ENCODE peak calls at places on chromosomes 11 and 22, in five cellular contexts. One of them, this sample, is unnamed.

GRCh38 chr22:35519306-35520000 is 21.2 kb upstream of the RASD2 start:
- DNase-seq in T follicular helper cell: no peak
- DNase-seq in activated CD4-positive, alpha-beta T cell treated with anti-CD3 and anti-CD28 coated beads for 24 hours: no peak
- DNase-seq in MCF 10A: no peak
- DNase-seq in stimulated activated CD8-positive, alpha-beta memory T cell treated with anti-CD3 and anti-CD28 coated beads, Interleukin-15, amount 100 ng/mL, for 1 hour: no peak
- DNase-seq in this sample: no peak

GRCh38 chr11:8937159-8937558 is 4.4 kb upstream of the C11orf16 start:
- DNase-seq in MCF 10A: no peak
- DNase-seq in T follicular helper cell: no peak
- DNase-seq in stimulated activated CD8-positive, alpha-beta memory T cell treated with anti-CD3 and anti-CD28 coated beads, Interleukin-15, amount 100 ng/mL, for 1 hour: no peak
- DNase-seq in activated CD4-positive, alpha-beta T cell treated with anti-CD3 and anti-CD28 coated beads for 24 hours: no peak
- DNase-seq in this sample: no peak

GRCh38 chr22:44431256-44431655 is 66.8 kb downstream of the RTL6 start:
- DNase-seq in activated CD4-positive, alpha-beta T cell treated with anti-CD3 and anti-CD28 coated beads for 24 hours: no peak
- DNase-seq in MCF 10A: no peak
- DNase-seq in T follicular helper cell: no peak
- DNase-seq in stimulated activated CD8-positive, alpha-beta memory T cell treated with anti-CD3 and anti-CD28 coated beads, Interleukin-15, amount 100 ng/mL, for 1 hour: no peak
- DNase-seq in this sample: no peak

GRCh38 chr11:62020661-62021060 is 53.2 kb upstream of the FTH1 start:
- DNase-seq in MCF 10A: peak; percentile 46
- DNase-seq in activated CD4-positive, alpha-beta T cell treated with anti-CD3 and anti-CD28 coated beads for 24 hours: no peak
- DNase-seq in T follicular helper cell: no peak
- DNase-seq in stimulated activated CD8-positive, alpha-beta memory T cell treated with anti-CD3 and anti-CD28 coated beads, Interleukin-15, amount 100 ng/mL, for 1 hour: no peak
- DNase-seq in this sample: no peak

GRCh38 chr22:33867118-33867863 is 53.0 kb downstream of the LARGE1 start:
- DNase-seq in MCF 10A: no peak
- DNase-seq in T follicular helper cell: no peak
- DNase-seq in stimulated activated CD8-positive, alpha-beta memory T cell treated with anti-CD3 and anti-CD28 coated beads, Interleukin-15, amount 100 ng/mL, for 1 hour: no peak
- DNase-seq in activated CD4-positive, alpha-beta T cell treated with anti-CD3 and anti-CD28 coated beads for 24 hours: no peak
- DNase-seq in this sample: peak; percentile 57

GRCh38 chr22:27748355-27749168 is 53.0 kb downstream of the MN1 start:
- DNase-seq in MCF 10A: peak; percentile 82
- DNase-seq in stimulated activated CD8-positive, alpha-beta memory T cell treated with anti-CD3 and anti-CD28 coated beads, Interleukin-15, amount 100 ng/mL, for 1 hour: no peak
- DNase-seq in T follicular helper cell: no peak
- DNase-seq in activated CD4-positive, alpha-beta T cell treated with anti-CD3 and anti-CD28 coated beads for 24 hours: no peak
- DNase-seq in this sample: peak; percentile 43

GRCh38 chr11:15806217-15806616 is 550.1 kb downstream of the SOX6 start:
- DNase-seq in stimulated activated CD8-positive, alpha-beta memory T cell treated with anti-CD3 and anti-CD28 coated beads, Interleukin-15, amount 100 ng/mL, for 1 hour: no peak
- DNase-seq in T follicular helper cell: no peak
- DNase-seq in MCF 10A: no peak
- DNase-seq in activated CD4-positive, alpha-beta T cell treated with anti-CD3 and anti-CD28 coated beads for 24 hours: no peak
- DNase-seq in this sample: no peak

GRCh38 chr11:62001450-62002178 is 34.2 kb upstream of the FTH1 start:
- DNase-seq in MCF 10A: no peak
- DNase-seq in stimulated activated CD8-positive, alpha-beta memory T cell treated with anti-CD3 and anti-CD28 coated beads, Interleukin-15, amount 100 ng/mL, for 1 hour: no peak
- DNase-seq in T follicular helper cell: no peak
- DNase-seq in activated CD4-positive, alpha-beta T cell treated with anti-CD3 and anti-CD28 coated beads for 24 hours: no peak
- DNase-seq in this sample: no peak

GRCh38 chr11:110434952-110435779 is 5.4 kb downstream of the FDX1 start:
- DNase-seq in T follicular helper cell: no peak
- DNase-seq in stimulated activated CD8-positive, alpha-beta memory T cell treated with anti-CD3 and anti-CD28 coated beads, Interleukin-15, amount 100 ng/mL, for 1 hour: no peak
- DNase-seq in activated CD4-positive, alpha-beta T cell treated with anti-CD3 and anti-CD28 coated beads for 24 hours: no peak
- DNase-seq in MCF 10A: peak; percentile 58
- DNase-seq in this sample: peak; percentile 24

GRCh38 chr11:44006882-44007495 is 40.8 kb upstream of the ACCSL start:
- DNase-seq in T follicular helper cell: no peak
- DNase-seq in MCF 10A: no peak
- DNase-seq in activated CD4-positive, alpha-beta T cell treated with anti-CD3 and anti-CD28 coated beads for 24 hours: no peak
- DNase-seq in stimulated activated CD8-positive, alpha-beta memory T cell treated with anti-CD3 and anti-CD28 coated beads, Interleukin-15, amount 100 ng/mL, for 1 hour: no peak
- DNase-seq in this sample: no peak

GRCh38 chr11:9802291-9802861 is 138.5 kb downstream of the SWAP70 start:
- DNase-seq in MCF 10A: peak; percentile 38
- DNase-seq in T follicular helper cell: no peak
- DNase-seq in activated CD4-positive, alpha-beta T cell treated with anti-CD3 and anti-CD28 coated beads for 24 hours: no peak
- DNase-seq in stimulated activated CD8-positive, alpha-beta memory T cell treated with anti-CD3 and anti-CD28 coated beads, Interleukin-15, amount 100 ng/mL, for 1 hour: no peak
- DNase-seq in this sample: peak; percentile 44

GRCh38 chr11:130693543-130693942 is 222.7 kb downstream of the SNX19 start:
- DNase-seq in activated CD4-positive, alpha-beta T cell treated with anti-CD3 and anti-CD28 coated beads for 24 hours: no peak
- DNase-seq in MCF 10A: no peak
- DNase-seq in stimulated activated CD8-positive, alpha-beta memory T cell treated with anti-CD3 and anti-CD28 coated beads, Interleukin-15, amount 100 ng/mL, for 1 hour: no peak
- DNase-seq in T follicular helper cell: no peak
- DNase-seq in this sample: no peak

GRCh38 chr22:32674925-32675825 is 126.3 kb upstream of the TIMP3 start:
- DNase-seq in T follicular helper cell: no peak
- DNase-seq in stimulated activated CD8-positive, alpha-beta memory T cell treated with anti-CD3 and anti-CD28 coated beads, Interleukin-15, amount 100 ng/mL, for 1 hour: no peak
- DNase-seq in activated CD4-positive, alpha-beta T cell treated with anti-CD3 and anti-CD28 coated beads for 24 hours: no peak
- DNase-seq in MCF 10A: no peak
- DNase-seq in this sample: peak; percentile 64

GRCh38 chr22:22168190-22168940 is 76.2 kb upstream of the VPREB1 start:
- DNase-seq in stimulated activated CD8-positive, alpha-beta memory T cell treated with anti-CD3 and anti-CD28 coated beads, Interleukin-15, amount 100 ng/mL, for 1 hour: no peak
- DNase-seq in activated CD4-positive, alpha-beta T cell treated with anti-CD3 and anti-CD28 coated beads for 24 hours: peak; percentile 12
- DNase-seq in MCF 10A: peak; percentile 53
- DNase-seq in T follicular helper cell: no peak
- DNase-seq in this sample: peak; percentile 69

GRCh38 chr11:108870373-108871020 is 205.6 kb downstream of the DDX10 start:
- DNase-seq in activated CD4-positive, alpha-beta T cell treated with anti-CD3 and anti-CD28 coated beads for 24 hours: no peak
- DNase-seq in T follicular helper cell: no peak
- DNase-seq in stimulated activated CD8-positive, alpha-beta memory T cell treated with anti-CD3 and anti-CD28 coated beads, Interleukin-15, amount 100 ng/mL, for 1 hour: no peak
- DNase-seq in MCF 10A: peak; percentile 24
- DNase-seq in this sample: peak; percentile 90

GRCh38 chr11:65599216-65599954 is 3.8 kb upstream of the KCNK7 start:
- DNase-seq in T follicular helper cell: no peak
- DNase-seq in activated CD4-positive, alpha-beta T cell treated with anti-CD3 and anti-CD28 coated beads for 24 hours: no peak
- DNase-seq in MCF 10A: no peak
- DNase-seq in stimulated activated CD8-positive, alpha-beta memory T cell treated with anti-CD3 and anti-CD28 coated beads, Interleukin-15, amount 100 ng/mL, for 1 hour: no peak
- DNase-seq in this sample: no peak

GRCh38 chr22:49300951-49301397 is 526.7 kb downstream of the BRD1 start:
- DNase-seq in stimulated activated CD8-positive, alpha-beta memory T cell treated with anti-CD3 and anti-CD28 coated beads, Interleukin-15, amount 100 ng/mL, for 1 hour: no peak
- DNase-seq in T follicular helper cell: no peak
- DNase-seq in activated CD4-positive, alpha-beta T cell treated with anti-CD3 and anti-CD28 coated beads for 24 hours: no peak
- DNase-seq in MCF 10A: no peak
- DNase-seq in this sample: no peak

GRCh38 chr22:27629908-27630733 is 171.4 kb downstream of the MN1 start:
- DNase-seq in MCF 10A: no peak
- DNase-seq in stimulated activated CD8-positive, alpha-beta memory T cell treated with anti-CD3 and anti-CD28 coated beads, Interleukin-15, amount 100 ng/mL, for 1 hour: no peak
- DNase-seq in T follicular helper cell: no peak
- DNase-seq in activated CD4-positive, alpha-beta T cell treated with anti-CD3 and anti-CD28 coated beads for 24 hours: no peak
- DNase-seq in this sample: no peak

GRCh38 chr11:109752212-109752825 is 330.3 kb downstream of the C11orf87 start:
- DNase-seq in MCF 10A: no peak
- DNase-seq in T follicular helper cell: no peak
- DNase-seq in activated CD4-positive, alpha-beta T cell treated with anti-CD3 and anti-CD28 coated beads for 24 hours: no peak
- DNase-seq in stimulated activated CD8-positive, alpha-beta memory T cell treated with anti-CD3 and anti-CD28 coated beads, Interleukin-15, amount 100 ng/mL, for 1 hour: no peak
- DNase-seq in this sample: peak; percentile 36

GRCh38 chr11:129855086-129855485 is 39.4 kb downstream of the TMEM45B start:
- DNase-seq in stimulated activated CD8-positive, alpha-beta memory T cell treated with anti-CD3 and anti-CD28 coated beads, Interleukin-15, amount 100 ng/mL, for 1 hour: no peak
- DNase-seq in activated CD4-positive, alpha-beta T cell treated with anti-CD3 and anti-CD28 coated beads for 24 hours: no peak
- DNase-seq in MCF 10A: peak; percentile 67
- DNase-seq in T follicular helper cell: no peak
- DNase-seq in this sample: peak; percentile 9

GRCh38 chr11:35649984-35650383 is 12.6 kb upstream of the TRIM44 start:
- DNase-seq in MCF 10A: no peak
- DNase-seq in stimulated activated CD8-positive, alpha-beta memory T cell treated with anti-CD3 and anti-CD28 coated beads, Interleukin-15, amount 100 ng/mL, for 1 hour: no peak
- DNase-seq in activated CD4-positive, alpha-beta T cell treated with anti-CD3 and anti-CD28 coated beads for 24 hours: no peak
- DNase-seq in T follicular helper cell: no peak
- DNase-seq in this sample: peak; percentile 79

GRCh38 chr11:77027275-77027674 is 6.9 kb upstream of the B3GNT6 start:
- DNase-seq in activated CD4-positive, alpha-beta T cell treated with anti-CD3 and anti-CD28 coated beads for 24 hours: no peak
- DNase-seq in T follicular helper cell: no peak
- DNase-seq in stimulated activated CD8-positive, alpha-beta memory T cell treated with anti-CD3 and anti-CD28 coated beads, Interleukin-15, amount 100 ng/mL, for 1 hour: no peak
- DNase-seq in MCF 10A: no peak
- DNase-seq in this sample: no peak

GRCh38 chr11:27349919-27350318 is 13.1 kb downstream of the CCDC34 start:
- DNase-seq in stimulated activated CD8-positive, alpha-beta memory T cell treated with anti-CD3 and anti-CD28 coated beads, Interleukin-15, amount 100 ng/mL, for 1 hour: no peak
- DNase-seq in MCF 10A: no peak
- DNase-seq in T follicular helper cell: no peak
- DNase-seq in activated CD4-positive, alpha-beta T cell treated with anti-CD3 and anti-CD28 coated beads for 24 hours: no peak
- DNase-seq in this sample: no peak